ENCODE peak calls at places on chromosomes 5 and 9, in five cellular contexts. G, F, W, D and J are unnamed samples.

GRCh38 chr5:77200663-77201062 is 9.8 kb upstream of the PDE8B start:
- DNase-seq in W (no peak), F (no peak), G (no peak), D (no peak), J (no peak)

GRCh38 chr5:131379723-131380122 is 115.9 kb downstream of the CDC42SE2 start:
- DNase-seq in F (no peak), D (no peak), W (peak; percentile 10), G (no peak), J (no peak)

GRCh38 chr9:122318284-122318683 is 52.5 kb upstream of the PTGS1 start:
- DNase-seq in W (no peak), D (no peak), F (peak; percentile 12), G (no peak), J (no peak)

GRCh38 chr9:124452841-124453585 is 2.8 kb downstream of the ADGRD2 start:
- DNase-seq in G (no peak), W (no peak), F (no peak), D (no peak), J (no peak)

GRCh38 chr9:69818946-69819345 is 1.7 kb upstream of the CFAP95 start:
- DNase-seq in D (no peak), G (no peak), W (no peak), F (no peak), J (no peak)

GRCh38 chr9:69200071-69200470 is 26.0 kb downstream of the TJP2 start:
- DNase-seq in G (no peak), F (peak; percentile 75), D (peak; percentile 77), W (no peak), J (peak; percentile 73)

GRCh38 chr5:111641533-111642230 is 115.3 kb downstream of the NREP start:
- DNase-seq in G (no peak), F (peak; percentile 91), W (no peak), D (no peak), J (peak; percentile 43)

GRCh38 chr5:132458651-132459030 is 31.9 kb downstream of the IRF1 start:
- DNase-seq in D (no peak), W (no peak), G (no peak), F (peak; percentile 63), J (peak; percentile 66)

GRCh38 chr5:154732212-154732611 is 23.0 kb upstream of the LARP1 start:
- DNase-seq in G (no peak), D (no peak), W (no peak), F (no peak), J (no peak)

GRCh38 chr9:114894801-114895433 is 35.5 kb downstream of the TNFSF8 start:
- DNase-seq in D (no peak), F (peak; percentile 98), G (no peak), W (no peak), J (peak; percentile 83)

GRCh38 chr9:101166717-101167116 is 138.2 kb downstream of the PLPPR1 start:
- DNase-seq in G (no peak), D (no peak), F (no peak), W (no peak), J (no peak)

GRCh38 chr5:181205735-181206401 is 872 bp upstream of the TRIM7 start:
- DNase-seq in G (no peak), D (no peak), F (no peak), W (no peak), J (no peak)

GRCh38 chr5:169548315-169548714 is 35.3 kb upstream of the SPDL1 start:
- DNase-seq in F (peak; percentile 72), G (no peak), D (no peak), W (no peak), J (peak; percentile 55)

GRCh38 chr9:137295313-137296213 is 6.5 kb downstream of the NRARP start:
- DNase-seq in F (no peak), D (peak; percentile 79), W (peak; percentile 37), G (peak; percentile 62), J (no peak)

GRCh38 chr9:137296214-137297059 is 5.6 kb downstream of the NRARP start:
- DNase-seq in G (peak; percentile 77), F (peak; percentile 48), D (no peak), W (peak; percentile 71), J (no peak)

GRCh38 chr9:137293482-137294090 is 8.5 kb downstream of the NRARP start:
- DNase-seq in F (no peak), W (peak; percentile 89), D (peak; percentile 72), G (peak; percentile 87), J (no peak)

GRCh38 chr9:137294091-137294683 is 7.9 kb downstream of the NRARP start:
- DNase-seq in F (peak; percentile 63), G (no peak), W (peak; percentile 85), D (peak; percentile 48), J (peak; percentile 59)

GRCh38 chr9:137294684-137295312 is 7.3 kb downstream of the NRARP start:
- DNase-seq in G (peak; percentile 32), F (peak; percentile 33), W (peak; percentile 51), D (peak; percentile 76), J (no peak)
- TF ChIP-seq CTCF in G (peak; percentile 7), F (peak; percentile 31), W (no peak), D (no peak), J (peak; percentile 30)

GRCh38 chr5:113319256-113320053 is 115.3 kb downstream of the TSSK1B start:
- DNase-seq in D (no peak), F (no peak), W (no peak), G (no peak), J (peak; percentile 52)

GRCh38 chr5:113325054-113325453 is 109.7 kb downstream of the TSSK1B start:
- DNase-seq in D (no peak), F (no peak), W (no peak), G (no peak), J (no peak)

GRCh38 chr5:113320160-113320816 is 114.5 kb downstream of the TSSK1B start:
- DNase-seq in G (no peak), F (no peak), D (no peak), W (no peak), J (no peak)

GRCh38 chr5:113321266-113321665 is 113.5 kb downstream of the TSSK1B start:
- DNase-seq in G (no peak), F (peak; percentile 34), D (no peak), W (no peak), J (no peak)
- TF ChIP-seq CTCF in G (no peak), F (no peak), D (no peak), W (no peak), J (no peak)

GRCh38 chr5:140345919-140346347 is 470 bp downstream of the HBEGF start:
- DNase-seq in W (peak; percentile 49), G (peak; percentile 60), D (peak; percentile 91), F (peak; percentile 63), J (peak; percentile 68)
- TF ChIP-seq CTCF in W (no peak), G (peak; percentile 30), D (peak; percentile 26), F (peak; percentile 43), J (peak; percentile 51)

GRCh38 chr9:129894106-129894823 is 59.0 kb downstream of the USP20 start:
- DNase-seq in F (no peak), D (no peak), W (no peak), G (no peak), J (no peak)
- TF ChIP-seq CTCF in F (no peak), D (no peak), W (no peak), G (no peak), J (no peak)

DNA sequence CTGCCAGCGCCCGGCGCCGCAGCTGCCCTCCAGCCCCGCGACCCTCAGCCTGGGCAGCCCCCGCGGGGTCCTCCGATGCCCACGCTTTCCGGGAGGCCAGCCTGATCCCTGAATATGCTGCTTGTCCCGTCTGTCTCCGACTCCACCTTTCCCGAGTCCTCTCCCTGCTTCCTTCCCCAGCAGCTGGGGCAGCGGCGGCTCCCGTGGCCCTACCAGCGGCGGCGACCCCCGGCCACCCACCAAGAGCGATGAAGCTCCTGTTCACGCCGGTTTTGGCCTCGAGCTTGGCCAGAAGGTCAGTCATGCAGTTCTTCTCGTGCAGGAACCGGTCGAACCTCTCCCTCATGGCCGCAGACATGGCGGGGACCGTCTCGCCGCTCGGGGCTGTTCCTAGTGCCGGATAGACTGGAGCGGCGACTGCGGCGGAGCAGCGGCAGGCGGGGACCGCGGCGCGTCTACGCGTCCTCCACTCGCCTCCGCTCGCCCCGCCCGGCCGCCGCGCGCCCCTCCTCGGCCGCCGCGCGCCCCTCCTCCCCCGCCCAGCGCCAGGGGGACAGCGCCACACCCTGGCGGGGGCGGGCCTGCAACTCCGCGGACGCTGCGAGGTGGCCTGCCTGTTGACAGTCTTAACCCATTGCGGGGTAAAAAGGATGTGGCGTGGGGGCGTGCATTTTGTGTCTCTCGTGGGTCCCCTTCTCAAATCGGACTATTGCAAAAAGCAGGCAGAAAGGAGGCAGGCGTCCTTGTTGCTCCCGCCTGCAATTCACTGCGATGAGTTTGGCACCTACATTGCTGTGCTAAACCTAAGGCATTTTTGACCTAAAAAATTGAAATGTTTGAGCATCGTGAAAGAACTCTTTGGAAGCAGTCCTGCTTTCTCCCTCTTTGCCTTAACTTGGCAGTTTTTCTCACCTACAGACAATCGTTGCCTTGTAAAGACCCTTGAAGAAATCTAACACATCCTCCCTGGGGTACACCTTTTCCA is at the start of gene REEP5:
- DNase-seq in D (peak; percentile 96), G (peak; percentile 89), F (peak; percentile 56), W (peak; percentile 82), J (peak; percentile 75)
- TF ChIP-seq CTCF in D (peak; percentile 82), G (peak; percentile 71), F (peak; percentile 29), W (peak; percentile 57), J (peak; percentile 54)

GRCh38 chr5:16889203-16889971 is 46.7 kb downstream of the MYO10 start:
- DNase-seq in F (peak; percentile 59), D (no peak), W (no peak), G (no peak), J (peak; percentile 36)
- TF ChIP-seq CTCF in F (no peak), D (no peak), W (no peak), G (no peak), J (no peak)